ENCODE peak calls at places on chromosomes 5 and 9, in five cellular contexts. C is NCI-H2081; N is effector memory CD8-positive, alpha-beta T cell; T is Ammon's horn; K is NCI-H1092 treated with DMSO at 0.1 percent for 48 hours. B is an unnamed sample.

GRCh38 chr5:150301901-150302300 is 804 bp downstream of the ARSI start:
- DNase-seq in C (no peak), N (no peak), T (no peak), K (no peak), B (no peak)

GRCh38 chr5:10454591-10455272 is 13.1 kb downstream of the ROPN1L start:
- DNase-seq in C (no peak), N (no peak), T (no peak), K (no peak), B (no peak)

GRCh38 chr5:50814541-50814940 is 148.1 kb downstream of the PARP8 start:
- DNase-seq in C (no peak), N (no peak), T (no peak), K (no peak), B (peak; percentile 4)

GRCh38 chr5:137632716-137633115 is 103.2 kb downstream of the KLHL3 start:
- DNase-seq in C (no peak), N (no peak), T (no peak), K (no peak), B (no peak)

GRCh38 chr9:88387733-88388202 is 476 bp upstream of the SPIN1 start:
- DNase-seq in C (no peak), N (no peak), T (peak; percentile 63), K (peak; percentile 54), B (peak; percentile 36)

GRCh38 chr5:110899566-110900412 is 161.0 kb downstream of the SLC25A46 start:
- DNase-seq in C (no peak), N (no peak), T (no peak), K (no peak), B (no peak)

GRCh38 chr9:126569036-126569435 is 44.7 kb upstream of the LMX1B start:
- DNase-seq in C (no peak), N (no peak), T (no peak), K (no peak), B (no peak)

GRCh38 chr9:92324889-92325268 is 271 bp downstream of the NOL8 start:
- DNase-seq in C (no peak), N (no peak), T (no peak), K (no peak), B (peak; percentile 11)

GRCh38 chr5:157086751-157087359 is 22.0 kb downstream of the HAVCR2 start:
- DNase-seq in C (no peak), N (no peak), T (no peak), K (no peak), B (no peak)

GRCh38 chr5:177310757-177311173 is 933 bp downstream of the MXD3 start:
- DNase-seq in C (peak; percentile 49), N (no peak), T (peak; percentile 1), K (peak; percentile 27), B (no peak)

GRCh38 chr5:81904861-81905260 is 67.0 kb upstream of the ATG10 start:
- DNase-seq in C (no peak), N (no peak), T (no peak), K (no peak), B (no peak)

GRCh38 chr5:78699565-78700143 is 51.1 kb upstream of the LHFPL2 start:
- DNase-seq in C (no peak), N (no peak), T (no peak), K (no peak), B (no peak)

GRCh38 chr9:70587143-70587710 is 172.8 kb upstream of the KLF9 start:
- DNase-seq in C (no peak), N (no peak), T (peak; percentile 43), K (peak; percentile 5), B (peak; percentile 32)

GRCh38 chr5:127838661-127839060 is 135.5 kb downstream of the CCDC192 start:
- DNase-seq in C (no peak), N (no peak), T (no peak), K (no peak), B (no peak)

GRCh38 chr9:21677834-21678233 is 124.6 kb upstream of the MTAP start:
- DNase-seq in C (no peak), N (no peak), T (no peak), K (no peak), B (no peak)

GRCh38 chr9:90841615-90842014 is 40.0 kb downstream of the SYK start:
- DNase-seq in C (no peak), N (no peak), T (no peak), K (no peak), B (no peak)

GRCh38 chr9:16143947-16144890 is 591.4 kb downstream of the CCDC171 start:
- DNase-seq in C (no peak), N (no peak), T (no peak), K (no peak), B (no peak)

GRCh38 chr5:159581502-159582249 is 251.4 kb upstream of the IL12B start:
- DNase-seq in C (peak; percentile 21), N (no peak), T (peak; percentile 16), K (peak; percentile 63), B (peak; percentile 14)